ENCODE peak calls at places on chromosomes 5 and 9, in six cellular contexts. One of them, this sample, is unnamed.

GRCh38 chr5:174511711-174512253 is 212.6 kb upstream of the MSX2 start:
- DNase-seq in H1: no peak
- DNase-seq in H9: no peak
- DNase-seq in IMR-90: no peak
- DNase-seq in trophoblast cell: peak
- DNase-seq in neuronal stem cell: no peak
- DNase-seq in this sample: no peak

GRCh38 chr5:31285025-31285424 is 91.5 kb downstream of the CDH6 start:
- DNase-seq in neuronal stem cell: no peak
- DNase-seq in H1: no peak
- DNase-seq in trophoblast cell: no peak
- DNase-seq in IMR-90: no peak
- DNase-seq in H9: no peak
- DNase-seq in this sample: no peak

GRCh38 chr9:3576358-3576757 is 50.6 kb upstream of the RFX3 start:
- DNase-seq in trophoblast cell: no peak
- DNase-seq in neuronal stem cell: no peak
- DNase-seq in H9: no peak
- DNase-seq in IMR-90: no peak
- DNase-seq in H1: no peak
- DNase-seq in this sample: no peak

GRCh38 chr5:115514220-115514619 is 30.4 kb downstream of the FEM1C start:
- DNase-seq in IMR-90: no peak
- DNase-seq in H9: no peak
- DNase-seq in trophoblast cell: no peak
- DNase-seq in H1: no peak
- DNase-seq in neuronal stem cell: no peak
- DNase-seq in this sample: no peak

GRCh38 chr5:52661903-52662302 is 125.8 kb upstream of the ITGA1 start:
- DNase-seq in IMR-90: peak
- DNase-seq in neuronal stem cell: no peak
- DNase-seq in trophoblast cell: no peak
- DNase-seq in H1: no peak
- DNase-seq in H9: no peak
- DNase-seq in this sample: peak

GRCh38 chr9:89471390-89471789 is 26.5 kb downstream of the SEMA4D start:
- DNase-seq in H1: no peak
- DNase-seq in IMR-90: no peak
- DNase-seq in trophoblast cell: no peak
- DNase-seq in H9: no peak
- DNase-seq in neuronal stem cell: no peak
- DNase-seq in this sample: no peak

GRCh38 chr9:86281577-86282076 is 711 bp downstream of the ISCA1 start:
- DNase-seq in trophoblast cell: no peak
- DNase-seq in IMR-90: no peak
- DNase-seq in H9: peak
- DNase-seq in neuronal stem cell: peak
- DNase-seq in H1: no peak
- DNase-seq in this sample: no peak

GRCh38 chr5:174767670-174768069 is 43.3 kb downstream of the MSX2 start:
- DNase-seq in H9: no peak
- DNase-seq in trophoblast cell: no peak
- DNase-seq in neuronal stem cell: no peak
- DNase-seq in IMR-90: no peak
- DNase-seq in H1: no peak
- DNase-seq in this sample: no peak

GRCh38 chr5:124001216-124001615 is 489.2 kb downstream of the CSNK1G3 start:
- DNase-seq in neuronal stem cell: peak
- DNase-seq in trophoblast cell: no peak
- DNase-seq in H9: no peak
- DNase-seq in IMR-90: no peak
- DNase-seq in H1: no peak
- DNase-seq in this sample: no peak

GRCh38 chr9:128340691-128341434 is 536 bp downstream of the SLC27A4 start:
- DNase-seq in IMR-90: no peak
- DNase-seq in trophoblast cell: no peak
- DNase-seq in neuronal stem cell: no peak
- DNase-seq in H9: peak
- DNase-seq in H1: peak
- DNase-seq in this sample: no peak

GRCh38 chr9:115234094-115234493 is 116.1 kb upstream of the TNC start:
- DNase-seq in IMR-90: peak
- DNase-seq in H1: no peak
- DNase-seq in trophoblast cell: peak
- DNase-seq in neuronal stem cell: no peak
- DNase-seq in H9: no peak
- DNase-seq in this sample: peak

GRCh38 chr9:10366171-10366779 is 246.5 kb downstream of the PTPRD start:
- DNase-seq in H1: no peak
- DNase-seq in H9: no peak
- DNase-seq in trophoblast cell: peak
- DNase-seq in neuronal stem cell: peak
- DNase-seq in IMR-90: peak
- DNase-seq in this sample: peak

GRCh38 chr9:99385814-99386279 is 163.8 kb downstream of the SEC61B start:
- DNase-seq in H1: no peak
- DNase-seq in neuronal stem cell: no peak
- DNase-seq in IMR-90: peak
- DNase-seq in H9: no peak
- DNase-seq in trophoblast cell: no peak
- DNase-seq in this sample: peak

GRCh38 chr9:127225747-127226646 is 38.6 kb upstream of the GARNL3 start:
- DNase-seq in neuronal stem cell: no peak
- DNase-seq in H9: no peak
- DNase-seq in IMR-90: peak
- DNase-seq in trophoblast cell: no peak
- DNase-seq in H1: no peak
- DNase-seq in this sample: no peak

GRCh38 chr9:134662143-134662876 is 20.7 kb downstream of the COL5A1 start:
- DNase-seq in IMR-90: peak
- DNase-seq in trophoblast cell: peak
- DNase-seq in H1: no peak
- DNase-seq in H9: no peak
- DNase-seq in neuronal stem cell: no peak
- DNase-seq in this sample: peak

GRCh38 chr5:131114754-131115153 is 50.3 kb downstream of the HINT1 start:
- DNase-seq in neuronal stem cell: no peak
- DNase-seq in trophoblast cell: no peak
- DNase-seq in IMR-90: no peak
- DNase-seq in H1: no peak
- DNase-seq in H9: no peak
- DNase-seq in this sample: no peak

GRCh38 chr5:16178745-16179372 is 732 bp downstream of the MARCHF11 start:
- DNase-seq in H9: peak
- DNase-seq in H1: peak
- DNase-seq in neuronal stem cell: peak
- DNase-seq in IMR-90: peak
- DNase-seq in trophoblast cell: peak
- DNase-seq in this sample: peak

GRCh38 chr9:132456241-132456640 is 46.2 kb downstream of the CFAP77 start:
- DNase-seq in IMR-90: no peak
- DNase-seq in H1: no peak
- DNase-seq in neuronal stem cell: no peak
- DNase-seq in H9: no peak
- DNase-seq in trophoblast cell: no peak
- DNase-seq in this sample: no peak

GRCh38 chr9:33781736-33782135 is 13.6 kb upstream of the PRSS3 start:
- DNase-seq in H1: no peak
- DNase-seq in IMR-90: no peak
- DNase-seq in trophoblast cell: no peak
- DNase-seq in H9: no peak
- DNase-seq in neuronal stem cell: no peak
- DNase-seq in this sample: no peak

GRCh38 chr5:180558232-180558631 is 33.1 kb downstream of the SCGB3A1 start:
- DNase-seq in H1: no peak
- DNase-seq in trophoblast cell: no peak
- DNase-seq in IMR-90: no peak
- DNase-seq in neuronal stem cell: no peak
- DNase-seq in H9: no peak
- DNase-seq in this sample: no peak

GRCh38 chr5:180568914-180569313 is 22.4 kb downstream of the SCGB3A1 start:
- DNase-seq in H1: no peak
- DNase-seq in H9: no peak
- DNase-seq in neuronal stem cell: no peak
- DNase-seq in IMR-90: no peak
- DNase-seq in trophoblast cell: no peak
- DNase-seq in this sample: no peak

GRCh38 chr5:180563994-180564393 is 27.3 kb downstream of the SCGB3A1 start:
- DNase-seq in IMR-90: no peak
- DNase-seq in trophoblast cell: no peak
- DNase-seq in H9: no peak
- DNase-seq in H1: no peak
- DNase-seq in neuronal stem cell: no peak
- DNase-seq in this sample: no peak
- H4K91ac ChIP-seq in IMR-90: no peak
- H4K91ac ChIP-seq in trophoblast cell: no peak
- H4K91ac ChIP-seq in H9: no peak
- H4K91ac ChIP-seq in H1: no peak
- H4K91ac ChIP-seq in neuronal stem cell: no peak
- H4K91ac ChIP-seq in this sample: no peak

GRCh38 chr5:2138896-2139295 is 256.2 kb upstream of the IRX4 start:
- DNase-seq in trophoblast cell: no peak
- DNase-seq in H1: no peak
- DNase-seq in H9: peak
- DNase-seq in neuronal stem cell: no peak
- DNase-seq in IMR-90: no peak
- DNase-seq in this sample: no peak

GRCh38 chr5:2136728-2137333 is 254.1 kb upstream of the IRX4 start:
- DNase-seq in IMR-90: no peak
- DNase-seq in trophoblast cell: no peak
- DNase-seq in H9: peak
- DNase-seq in H1: no peak
- DNase-seq in neuronal stem cell: no peak
- DNase-seq in this sample: no peak

GRCh38 chr5:2139478-2139877 is 256.8 kb upstream of the IRX4 start:
- DNase-seq in trophoblast cell: no peak
- DNase-seq in IMR-90: no peak
- DNase-seq in H9: peak
- DNase-seq in H1: no peak
- DNase-seq in neuronal stem cell: no peak
- DNase-seq in this sample: no peak

GRCh38 chr5:2135833-2136232 is 253.1 kb upstream of the IRX4 start:
- DNase-seq in H9: peak
- DNase-seq in H1: no peak
- DNase-seq in trophoblast cell: no peak
- DNase-seq in IMR-90: no peak
- DNase-seq in neuronal stem cell: no peak
- DNase-seq in this sample: no peak

DNA sequence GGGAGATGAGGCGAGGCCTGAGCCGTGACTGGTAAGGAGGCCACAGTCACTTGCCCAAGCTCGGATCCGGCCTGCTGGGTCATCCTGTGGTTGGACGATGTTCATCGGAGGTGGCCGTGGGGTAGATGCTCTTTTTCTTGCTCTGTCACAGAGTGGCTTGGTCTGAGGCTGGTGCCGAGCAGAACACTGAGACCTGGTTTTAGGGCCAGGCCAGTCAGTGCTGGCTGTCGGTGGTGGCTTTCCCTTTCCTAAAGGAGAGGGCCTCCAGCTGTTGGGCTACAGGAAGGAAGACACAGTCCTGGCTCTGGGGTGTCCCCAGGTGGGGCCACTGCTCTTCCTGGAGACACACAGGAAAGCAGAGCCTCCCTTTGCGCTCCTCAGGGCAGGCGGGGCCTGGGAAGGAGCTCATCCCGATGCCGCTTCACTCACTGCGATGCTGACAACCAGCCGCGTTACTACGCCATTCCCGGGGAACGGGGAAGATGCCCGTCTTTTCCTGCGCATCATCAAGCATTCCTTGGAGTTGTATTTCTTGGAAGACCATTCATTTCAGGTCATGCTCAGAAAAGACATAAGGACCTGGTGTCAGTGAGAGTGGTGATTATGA is 254.8 kb upstream of the IRX4 start:
- DNase-seq in H9: peak
- DNase-seq in IMR-90: no peak
- DNase-seq in neuronal stem cell: no peak
- DNase-seq in H1: no peak
- DNase-seq in trophoblast cell: no peak
- DNase-seq in this sample: no peak
- H2BK5ac ChIP-seq in H9: no peak
- H2BK5ac ChIP-seq in IMR-90: no peak
- H2BK5ac ChIP-seq in neuronal stem cell: no peak
- H2BK5ac ChIP-seq in H1: peak
- H2BK5ac ChIP-seq in trophoblast cell: no peak
- H2BK5ac ChIP-seq in this sample: no peak

DNA sequence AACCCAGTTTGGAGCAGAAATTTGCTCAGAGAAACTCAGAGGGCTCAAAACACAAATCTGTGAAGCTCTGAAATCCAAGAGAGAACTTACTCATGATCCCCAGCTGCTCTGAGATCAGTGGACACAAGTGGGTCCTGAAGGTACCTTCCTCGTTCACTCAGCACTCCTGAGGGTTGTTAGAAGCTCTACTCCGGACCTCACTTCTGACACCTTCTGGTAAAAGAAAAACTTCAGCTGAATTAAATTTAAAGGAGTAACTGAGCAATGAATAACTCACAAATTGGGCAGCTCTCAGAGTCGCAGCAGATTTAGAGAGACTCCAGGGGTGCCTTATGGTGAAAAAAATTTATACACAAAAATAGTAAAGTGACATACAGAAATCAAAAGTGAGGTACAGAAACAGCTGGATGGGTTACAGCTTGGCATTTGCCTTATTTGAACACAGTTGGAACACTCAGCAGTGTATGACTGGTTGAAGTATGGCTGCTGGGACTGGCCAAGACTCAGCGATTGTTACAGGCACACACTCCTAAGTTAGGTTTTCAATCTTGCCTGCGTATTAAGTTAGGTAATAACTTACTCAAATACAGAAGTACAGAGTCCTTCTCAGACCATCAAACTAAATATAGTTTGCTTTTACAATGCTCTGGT is 32.5 kb downstream of the INSL4 start:
- DNase-seq in H9: no peak
- DNase-seq in trophoblast cell: no peak
- DNase-seq in neuronal stem cell: no peak
- DNase-seq in H1: no peak
- DNase-seq in IMR-90: no peak
- DNase-seq in this sample: no peak
- H4K91ac ChIP-seq in H9: no peak
- H4K91ac ChIP-seq in trophoblast cell: no peak
- H4K91ac ChIP-seq in neuronal stem cell: no peak
- H4K91ac ChIP-seq in H1: no peak
- H4K91ac ChIP-seq in IMR-90: no peak
- H4K91ac ChIP-seq in this sample: no peak

DNA sequence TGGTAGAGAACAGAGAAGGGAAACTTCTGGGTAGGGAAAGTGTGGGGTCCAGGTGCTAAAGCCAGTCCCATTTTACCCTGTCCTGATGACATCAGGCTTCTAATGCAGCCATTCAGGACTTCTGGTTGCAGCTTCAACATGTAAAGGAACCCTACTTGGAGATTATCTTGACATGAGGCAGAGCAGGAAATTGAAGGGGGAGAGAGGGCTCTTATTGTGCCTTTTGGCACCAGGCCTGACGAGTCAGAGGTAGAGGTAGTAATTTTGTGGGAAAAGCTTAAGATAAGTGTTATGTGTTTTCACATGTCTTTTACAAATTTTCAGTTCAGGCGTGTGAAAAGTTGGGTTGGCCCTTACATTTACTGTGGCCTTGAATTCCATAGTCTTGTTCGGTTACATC is 102.4 kb upstream of the APC start:
- DNase-seq in H1: no peak
- DNase-seq in trophoblast cell: no peak
- DNase-seq in IMR-90: no peak
- DNase-seq in H9: no peak
- DNase-seq in neuronal stem cell: no peak
- DNase-seq in this sample: no peak
- H2BK5ac ChIP-seq in H1: no peak
- H2BK5ac ChIP-seq in trophoblast cell: no peak
- H2BK5ac ChIP-seq in IMR-90: no peak
- H2BK5ac ChIP-seq in H9: no peak
- H2BK5ac ChIP-seq in neuronal stem cell: no peak
- H2BK5ac ChIP-seq in this sample: no peak